ENCODE peak calls at places on chromosomes 7 and 10, in ten cellular contexts. X, Q, L, I, V, M, W, O, S and D are unnamed samples. For H3K4me1 and H3K27me3, the result is how much of the 10 kb centered on the place peaks cover.

GRCh38 chr10:44995914-44996633 is 4.6 kb upstream of the ZNF22 start:
- DNase-seq in O (peak), M (no peak), S (peak), I (no peak), V (peak), L (peak), Q (peak), W (peak), X (peak), D (peak)

GRCh38 chr7:130118801-130119200 is 48.5 kb downstream of the KLHDC10 start:
- DNase-seq in S (no peak), V (no peak), I (no peak), X (no peak), M (no peak), O (no peak), W (no peak), Q (no peak), L (no peak), D (no peak)

GRCh38 chr7:47394216-47394615 is 187.7 kb downstream of the TNS3 start:
- DNase-seq in I (no peak), S (no peak), L (peak), W (no peak), M (no peak), O (peak), Q (no peak), V (no peak), X (no peak), D (peak)

GRCh38 chr10:108970016-108970415 is 953.3 kb downstream of the XPNPEP1 start:
- DNase-seq in S (peak), M (no peak), X (peak), O (no peak), W (no peak), V (no peak), I (no peak), Q (no peak), L (no peak), D (no peak)

GRCh38 chr7:89334785-89335184 is 539.2 kb upstream of the TEX47 start:
- DNase-seq in O (no peak), I (no peak), W (no peak), Q (no peak), V (no peak), L (no peak), M (no peak), S (no peak), X (no peak), D (no peak)

GRCh38 chr10:22590115-22590514 is 124.3 kb downstream of the PIP4K2A start:
- DNase-seq in V (no peak), L (no peak), O (no peak), Q (no peak), W (no peak), M (no peak), X (peak), S (no peak), I (no peak), D (no peak)

GRCh38 chr10:5411941-5412276 is 448 bp upstream of the NET1 start:
- DNase-seq in S (no peak), W (no peak), L (no peak), I (no peak), V (no peak), O (no peak), Q (no peak), M (no peak), X (no peak), D (no peak)

GRCh38 chr7:2804227-2804763 is 39.8 kb downstream of the GNA12 start:
- DNase-seq in V (no peak), M (peak), L (no peak), S (no peak), I (peak), W (no peak), O (no peak), Q (peak), X (no peak), D (no peak)

GRCh38 chr10:64648915-64649314 is 1127.7 kb downstream of the REEP3 start:
- DNase-seq in Q (no peak), W (no peak), O (no peak), X (no peak), V (no peak), I (no peak), L (no peak), S (peak), M (no peak), D (no peak)

GRCh38 chr7:137097111-137097510 is 228.7 kb downstream of the CHRM2 start:
- DNase-seq in Q (no peak), S (no peak), O (no peak), W (no peak), I (no peak), M (no peak), V (no peak), X (peak), L (no peak), D (no peak)

GRCh38 chr7:56250135-56250534 is 133.9 kb upstream of the NUPR2 start:
- DNase-seq in S (no peak), I (no peak), O (no peak), Q (no peak), X (no peak), M (no peak), V (no peak), L (no peak), W (no peak), D (no peak)

GRCh38 chr7:5424689-5425506 is 1.3 kb upstream of the TNRC18 start:
- DNase-seq in S (peak), X (peak), W (no peak), V (peak), M (peak), I (peak), Q (peak), L (peak), O (peak), D (peak)

GRCh38 chr10:127195571-127196226 is 692 bp downstream of the INSYN2A start:
- DNase-seq in V (no peak), I (no peak), Q (peak), O (no peak), S (no peak), L (no peak), X (peak), W (no peak), M (no peak), D (no peak)

GRCh38 chr10:16384064-16384463 is 52.7 kb upstream of the PTER start:
- DNase-seq in L (no peak), S (peak), I (no peak), Q (no peak), O (no peak), W (no peak), M (no peak), X (no peak), V (no peak), D (no peak)

GRCh38 chr7:106858618-106859532 is 6.2 kb upstream of the PIK3CG start:
- DNase-seq in I (peak), W (no peak), L (peak), X (no peak), M (peak), V (peak), Q (no peak), O (no peak), S (peak), D (no peak)

GRCh38 chr7:137981175-137981574 is 20.7 kb downstream of the CREB3L2 start:
- DNase-seq in W (no peak), S (no peak), X (no peak), Q (no peak), V (no peak), O (no peak), M (no peak), I (no peak), L (no peak), D (no peak)

GRCh38 chr10:55747244-55747643 is 613.8 kb downstream of the ZWINT start:
- DNase-seq in Q (no peak), V (no peak), L (no peak), W (no peak), M (no peak), X (no peak), I (no peak), S (no peak), O (no peak), D (no peak)

GRCh38 chr7:16982640-16983103 is 100.9 kb upstream of the AGR3 start:
- DNase-seq in W (no peak), X (peak), M (no peak), O (no peak), L (no peak), Q (no peak), V (no peak), S (peak), I (peak), D (no peak)

GRCh38 chr10:103727546-103727963 is 127.8 kb downstream of the SH3PXD2A start:
- DNase-seq in S (no peak), V (no peak), L (no peak), O (peak), W (no peak), X (no peak), I (no peak), Q (no peak), M (no peak), D (no peak)

GRCh38 chr7:139500770-139501138 is 17.3 kb upstream of the KLRG2 start:
- DNase-seq in L (no peak), X (no peak), O (no peak), S (no peak), V (no peak), I (no peak), W (no peak), Q (no peak), M (no peak), D (no peak)

GRCh38 chr7:148914208-148914777 is 30.2 kb upstream of the EZH2 start:
- DNase-seq in L (no peak), O (no peak), V (no peak), M (no peak), I (no peak), X (peak), S (no peak), Q (no peak), W (no peak), D (no peak)

GRCh38 chr7:21256310-21256877 is 171.5 kb upstream of the SP4 start:
- DNase-seq in L (no peak), X (peak), I (no peak), Q (no peak), V (no peak), W (no peak), M (no peak), O (no peak), S (peak), D (no peak)

GRCh38 chr10:35821339-35821911 is 179.3 kb upstream of the FZD8 start:
- DNase-seq in I (no peak), Q (no peak), L (no peak), M (no peak), O (no peak), W (peak), V (no peak), S (no peak), X (no peak), D (no peak)

GRCh38 chr7:2864204-2864985 is 20.3 kb upstream of the GNA12 start:
- DNase-seq in W (no peak), L (no peak), S (no peak), V (no peak), Q (no peak), O (no peak), M (no peak), X (no peak), I (no peak), D (no peak)

GRCh38 chr7:158979635-158980351 is 123.4 kb downstream of the DYNC2I1 start:
- DNase-seq in O (peak), S (no peak), V (no peak), I (no peak), L (no peak), W (no peak), X (no peak), Q (no peak), M (no peak), D (no peak)

GRCh38 chr7:142832452-142832851 is 22.4 kb upstream of the EPHB6 start:
- DNase-seq in S (no peak), M (no peak), X (no peak), L (no peak), V (no peak), O (no peak), Q (no peak), W (no peak), I (no peak), D (no peak)

GRCh38 chr7:43058271-43059066 is 54.0 kb upstream of the HECW1 start:
- DNase-seq in O (no peak), I (no peak), S (no peak), M (no peak), W (no peak), L (no peak), Q (no peak), V (no peak), X (no peak), D (no peak)

GRCh38 chr7:46279290-46279689 is 358.2 kb upstream of the IGFBP3 start:
- DNase-seq in S (no peak), I (no peak), X (no peak), M (no peak), O (no peak), W (no peak), Q (no peak), L (no peak), V (no peak), D (no peak)

GRCh38 chr7:30349170-30349569 is 64.8 kb downstream of the ZNRF2 start:
- DNase-seq in O (no peak), S (no peak), W (no peak), X (no peak), Q (no peak), M (no peak), V (no peak), I (no peak), L (no peak), D (no peak)

GRCh38 chr7:87316846-87317545 is 28.5 kb upstream of the CROT start:
- DNase-seq in I (no peak), M (no peak), L (no peak), W (no peak), X (peak), O (no peak), V (no peak), Q (no peak), S (no peak), D (no peak)

GRCh38 chr7:125033506-125033905 is 103.9 kb upstream of the POT1 start:
- DNase-seq in Q (no peak), X (no peak), M (no peak), S (no peak), V (no peak), O (no peak), W (no peak), I (peak), L (no peak), D (no peak)

GRCh38 chr10:79442171-79443040 is 3.0 kb downstream of the ZCCHC24 start:
- DNase-seq in I (no peak), S (no peak), W (no peak), Q (no peak), L (no peak), V (no peak), M (peak), O (no peak), X (no peak), D (no peak)

GRCh38 chr10:79441433-79441832 is 4.0 kb downstream of the ZCCHC24 start:
- DNase-seq in S (no peak), I (no peak), V (no peak), M (no peak), L (no peak), Q (no peak), X (no peak), O (no peak), W (no peak), D (no peak)

GRCh38 chr10:79438021-79438698 is 7.3 kb downstream of the ZCCHC24 start:
- DNase-seq in O (peak), L (no peak), M (peak), Q (peak), V (no peak), W (no peak), S (no peak), I (no peak), X (no peak), D (no peak)

GRCh38 chr10:79438699-79439085 is 6.7 kb downstream of the ZCCHC24 start:
- DNase-seq in I (no peak), S (no peak), Q (peak), L (no peak), V (no peak), X (no peak), M (peak), W (no peak), O (no peak), D (no peak)

GRCh38 chr10:79440281-79440680 is 5.1 kb downstream of the ZCCHC24 start:
- DNase-seq in W (no peak), I (no peak), O (no peak), V (no peak), Q (no peak), M (peak), L (no peak), S (no peak), X (no peak), D (no peak)
- H3K4me1 ChIP-seq in W (half or more), I (under half), O (half or more), V (under half), Q (under half), M (half or more), L (half or more), S (under half), X (half or more), D (under half)

GRCh38 chr10:27678166-27678565 is 67.5 kb downstream of the MKX start:
- DNase-seq in X (no peak), L (no peak), M (no peak), O (no peak), W (no peak), V (no peak), I (no peak), Q (no peak), S (no peak), D (no peak)

GRCh38 chr10:27673065-27673464 is 72.6 kb downstream of the MKX start:
- DNase-seq in L (no peak), S (no peak), I (no peak), M (no peak), V (no peak), Q (no peak), W (no peak), O (no peak), X (no peak), D (no peak)
- TF ChIP-seq POLR2A in L (no peak), S (no peak), I (no peak), M (no peak), V (no peak), Q (no peak), W (no peak), O (no peak), X (no peak), D (no peak)

DNA sequence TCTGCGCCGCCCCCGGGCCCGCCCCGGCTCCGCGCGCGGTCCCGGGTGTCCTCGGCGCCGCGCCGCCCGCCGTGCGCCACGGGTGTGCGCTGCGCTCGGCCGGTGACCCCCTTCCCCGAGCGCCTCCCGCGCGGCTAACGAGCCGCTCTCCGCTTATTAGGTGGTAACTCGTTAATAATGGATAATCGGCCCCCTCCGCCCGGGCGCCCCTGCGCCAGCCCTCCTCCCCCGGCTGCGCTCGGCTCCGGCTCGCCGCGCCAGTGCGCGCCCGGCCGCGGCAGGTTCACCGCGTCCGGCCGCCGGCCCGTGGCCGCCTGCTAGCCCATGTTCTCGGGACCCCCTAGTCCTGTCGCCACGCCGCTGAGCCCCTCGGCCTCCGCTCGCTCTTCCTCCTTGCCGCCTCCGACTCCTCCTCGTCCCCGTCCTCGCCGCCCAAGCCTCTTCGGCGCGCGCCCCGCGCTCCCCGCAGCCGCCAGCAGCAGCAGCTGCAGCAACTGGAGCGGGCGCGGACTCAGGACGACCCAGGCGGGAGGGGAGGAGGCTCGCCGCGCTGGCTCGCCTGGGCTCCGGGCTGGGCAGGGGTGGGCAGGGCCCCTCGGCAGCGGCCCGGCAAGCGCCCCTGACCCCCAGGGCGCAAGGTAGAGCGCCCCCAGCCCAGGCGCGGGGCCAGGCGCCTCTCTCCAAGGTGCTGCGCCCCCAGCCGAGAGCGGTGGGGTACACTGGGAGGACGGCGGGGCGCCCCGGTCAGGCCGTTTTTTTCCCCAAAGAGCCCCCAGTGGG is 568 bp upstream of the KCNMA1 start:
- DNase-seq in O (peak), Q (peak), V (peak), W (no peak), X (peak), S (peak), M (peak), L (no peak), I (no peak), D (no peak)
- H3K27me3 ChIP-seq in O (under half), Q (under half), V (under half), W (under half), X (under half), S (under half), M (half or more), L (under half), I (under half), D (under half)

GRCh38 chr7:127365957-127366315 is 26.6 kb downstream of the ZNF800 start:
- DNase-seq in I (no peak), X (no peak), O (no peak), Q (no peak), M (no peak), S (no peak), W (no peak), L (no peak), V (no peak), D (no peak)
- H3K4me1 ChIP-seq in I (half or more), X (under half), O (under half), Q (under half), M (under half), S (under half), W (under half), L (under half), V (under half), D (under half)

GRCh38 chr7:36389371-36390198 is at the start of gene ANLN:
- DNase-seq in W (peak), O (peak), X (peak), L (peak), M (peak), S (peak), V (peak), Q (peak), I (peak), D (peak)
- TF ChIP-seq POLR2A in W (no peak), O (no peak), X (peak), L (no peak), M (peak), S (peak), V (peak), Q (peak), I (peak), D (no peak)

DNA sequence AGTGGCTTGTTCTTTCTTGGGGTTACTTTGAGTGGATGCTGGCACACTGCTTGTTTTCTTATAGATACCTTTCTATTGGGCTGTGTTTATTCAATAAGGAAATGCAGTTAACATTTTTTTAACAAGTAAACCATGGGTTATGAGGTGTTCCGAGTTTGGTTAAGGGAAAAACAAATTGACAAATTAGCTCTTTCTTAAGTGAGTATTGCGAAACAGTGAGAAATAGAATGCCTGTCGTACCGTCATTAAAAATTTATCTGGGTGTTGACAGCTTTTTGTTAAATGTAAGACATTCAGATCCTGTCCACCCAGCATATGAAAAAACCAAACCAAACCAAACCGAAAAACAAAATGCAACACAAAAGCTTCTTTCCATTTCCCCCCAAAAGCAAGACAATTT is 6.2 kb downstream of the CUX1 start:
- DNase-seq in L (no peak), V (no peak), S (no peak), Q (no peak), W (no peak), I (no peak), X (no peak), M (no peak), O (no peak), D (no peak)
- H3K27me3 ChIP-seq in L (under half), V (under half), S (under half), Q (under half), W (under half), I (under half), X (under half), M (under half), O (under half), D (under half)

GRCh38 chr10:68333452-68333851 is 724 bp upstream of the PBLD start:
- DNase-seq in V (no peak), M (no peak), Q (no peak), W (no peak), O (no peak), I (no peak), X (no peak), S (no peak), L (no peak), D (no peak)

GRCh38 chr10:68333905-68334431 is 1.2 kb upstream of the PBLD start:
- DNase-seq in W (no peak), O (no peak), Q (no peak), M (no peak), L (no peak), S (no peak), I (no peak), V (no peak), X (no peak), D (no peak)

GRCh38 chr10:68333058-68333395 is 299 bp upstream of the PBLD start:
- DNase-seq in L (no peak), O (no peak), X (peak), V (no peak), I (no peak), S (no peak), Q (no peak), W (no peak), M (no peak), D (no peak)

GRCh38 chr10:68336952-68337351 is 4.2 kb upstream of the PBLD start:
- DNase-seq in L (no peak), V (no peak), Q (no peak), W (no peak), S (no peak), I (no peak), M (no peak), X (no peak), O (no peak), D (no peak)

GRCh38 chr10:68334672-68335467 is 2.1 kb upstream of the PBLD start:
- DNase-seq in V (no peak), X (no peak), L (no peak), M (no peak), I (no peak), O (no peak), Q (no peak), S (no peak), W (no peak), D (no peak)
- H3K4me1 ChIP-seq in V (under half), X (under half), L (under half), M (half or more), I (under half), O (half or more), Q (under half), S (under half), W (half or more), D (under half)

GRCh38 chr7:44067064-44067951 is 1.9 kb upstream of the PGAM2 start:
- DNase-seq in O (peak), W (no peak), S (peak), M (peak), L (no peak), Q (no peak), V (peak), X (no peak), I (no peak), D (no peak)
- TF ChIP-seq POLR2A in O (no peak), W (no peak), S (no peak), M (no peak), L (no peak), Q (no peak), V (peak), X (no peak), I (peak), D (no peak)

GRCh38 chr7:154259396-154259795 is 207.2 kb downstream of the DPP6 start:
- DNase-seq in L (no peak), I (no peak), M (no peak), S (no peak), O (no peak), Q (no peak), X (no peak), W (peak), V (no peak), D (no peak)
- H3K27me3 ChIP-seq in L (under half), I (under half), M (under half), S (under half), O (under half), Q (under half), X (under half), W (under half), V (under half), D (under half)